ENCODE peak calls at places on chromosomes 16 and 17, in six cellular contexts. F, R, L, Y, V and M are unnamed samples.

GRCh38 chr16:47815655-47816054 is 340.1 kb downstream of the ABCC12 start:
- DNase-seq in R (no peak), V (no peak), Y (no peak), F (no peak), L (no peak), M (no peak)

GRCh38 chr16:56931253-56931768 is 631 bp upstream of the HERPUD1 start:
- DNase-seq in L (no peak), R (peak), V (peak), F (no peak), Y (peak), M (peak)

GRCh38 chr16:82317411-82318168 is 147.6 kb upstream of the MPHOSPH6 start:
- DNase-seq in Y (no peak), R (peak), V (no peak), F (no peak), L (no peak), M (no peak)

GRCh38 chr17:43042025-43042424 is 17.0 kb downstream of the RND2 start:
- DNase-seq in Y (no peak), V (no peak), L (no peak), F (no peak), R (no peak), M (peak)

GRCh38 chr16:19502395-19503131 is 19.3 kb downstream of the GDE1 start:
- DNase-seq in R (peak), Y (peak), F (peak), L (peak), V (peak), M (peak)

GRCh38 chr17:40303706-40304450 is 5.1 kb upstream of the RARA start:
- DNase-seq in F (no peak), L (peak), V (no peak), R (no peak), Y (no peak), M (no peak)

GRCh38 chr16:55462241-55462640 is 16.8 kb upstream of the MMP2 start:
- DNase-seq in Y (no peak), V (no peak), F (no peak), R (no peak), L (no peak), M (no peak)

GRCh38 chr17:82686366-82687324 is 11.9 kb downstream of the RAB40B start:
- DNase-seq in L (no peak), V (no peak), Y (no peak), R (no peak), F (no peak), M (no peak)

GRCh38 chr17:63035695-63036094 is 69.7 kb downstream of the TANC2 start:
- DNase-seq in R (no peak), Y (no peak), V (no peak), F (no peak), L (no peak), M (no peak)

GRCh38 chr17:66191607-66192377 is at the start of gene CEP112:
- DNase-seq in F (peak), Y (peak), L (peak), R (peak), V (peak), M (peak)

GRCh38 chr16:58025351-58026138 is at the start of gene MMP15:
- DNase-seq in Y (peak), L (peak), V (peak), R (peak), F (peak), M (peak)

GRCh38 chr16:72879846-72880245 is 168.1 kb downstream of the ZFHX3 start:
- DNase-seq in V (no peak), Y (no peak), R (no peak), F (no peak), L (no peak), M (no peak)

GRCh38 chr17:54795046-54795445 is 105.6 kb upstream of the TOM1L1 start:
- DNase-seq in V (no peak), F (no peak), Y (no peak), L (no peak), R (no peak), M (no peak)

GRCh38 chr16:3610698-3611144 is 685 bp downstream of the SLX4 start:
- DNase-seq in R (no peak), F (no peak), Y (no peak), V (no peak), L (no peak), M (peak)

GRCh38 chr17:55742272-55743102 is 8.4 kb upstream of the PCTP start:
- DNase-seq in L (no peak), R (no peak), F (no peak), V (no peak), Y (no peak), M (no peak)

GRCh38 chr16:86584726-86585721 is 6.7 kb downstream of the FOXL1 start:
- DNase-seq in Y (no peak), R (no peak), F (no peak), V (no peak), L (no peak), M (no peak)

GRCh38 chr16:78122774-78123315 is 23.4 kb downstream of the WWOX start:
- DNase-seq in Y (no peak), F (peak), L (no peak), R (peak), V (peak), M (peak)

GRCh38 chr16:17032332-17032731 is 438.4 kb downstream of the XYLT1 start:
- DNase-seq in L (no peak), R (no peak), F (no peak), Y (no peak), V (no peak), M (no peak)

GRCh38 chr16:50598256-50598894 is 50.2 kb downstream of the NKD1 start:
- DNase-seq in F (no peak), R (peak), Y (no peak), L (no peak), V (no peak), M (no peak)

GRCh38 chr17:13393841-13394710 is 207.7 kb downstream of the HS3ST3A1 start:
- DNase-seq in V (no peak), Y (no peak), L (no peak), F (no peak), R (no peak), M (no peak)

GRCh38 chr16:7090628-7091115 is 242.0 kb upstream of the RBFOX1 start:
- DNase-seq in F (no peak), Y (no peak), R (no peak), L (no peak), V (no peak), M (no peak)

GRCh38 chr16:74521691-74522090 is 85.2 kb downstream of the GLG1 start:
- DNase-seq in L (no peak), F (no peak), V (no peak), R (no peak), Y (no peak), M (no peak)

GRCh38 chr16:14500791-14501190 is 129.3 kb downstream of the PARN start:
- DNase-seq in L (no peak), F (no peak), V (no peak), R (no peak), Y (no peak), M (no peak)

GRCh38 chr17:32323784-32324590 is 18.0 kb downstream of the C17orf75 start:
- DNase-seq in F (no peak), Y (no peak), L (no peak), R (peak), V (peak), M (no peak)

GRCh38 chr16:74611721-74612120 is 4.8 kb upstream of the GLG1 start:
- DNase-seq in V (no peak), F (no peak), L (no peak), R (no peak), Y (no peak), M (no peak)

GRCh38 chr16:53922805-53923645 is 219.1 kb downstream of the FTO start:
- DNase-seq in R (no peak), V (no peak), Y (no peak), F (no peak), L (no peak), M (no peak)

GRCh38 chr17:60525624-60526514 is at the start of gene APPBP2:
- DNase-seq in V (peak), R (peak), F (peak), Y (peak), L (peak), M (peak)
- TF ChIP-seq POLR2A in V (peak), R (peak), F (peak), Y (peak), L (peak), M (peak)

GRCh38 chr17:21037117-21037803 is 5.6 kb downstream of the USP22 start:
- DNase-seq in L (no peak), Y (no peak), R (no peak), V (no peak), F (no peak), M (no peak)
- TF ChIP-seq POLR2A in L (no peak), Y (no peak), R (no peak), V (no peak), F (no peak), M (no peak)

GRCh38 chr16:21501869-21502667 is 97.3 kb upstream of the METTL9 start:
- DNase-seq in L (peak), V (peak), R (peak), F (peak), Y (peak), M (peak)
- TF ChIP-seq POLR2A in L (peak), V (peak), R (peak), F (peak), Y (peak), M (peak)

GRCh38 chr17:4892063-4892410 is 7.3 kb upstream of the C17orf107 start:
- DNase-seq in L (no peak), Y (no peak), V (no peak), F (no peak), R (no peak), M (no peak)

GRCh38 chr17:4886830-4887229 is 12.5 kb upstream of the C17orf107 start:
- DNase-seq in Y (no peak), F (no peak), R (no peak), L (no peak), V (no peak), M (no peak)

GRCh38 chr17:4891405-4892062 is 7.8 kb upstream of the C17orf107 start:
- DNase-seq in V (no peak), Y (no peak), L (no peak), F (no peak), R (no peak), M (peak)

GRCh38 chr17:4884489-4884888 is 14.8 kb upstream of the C17orf107 start:
- DNase-seq in V (no peak), Y (no peak), L (no peak), F (no peak), R (no peak), M (no peak)

DNA sequence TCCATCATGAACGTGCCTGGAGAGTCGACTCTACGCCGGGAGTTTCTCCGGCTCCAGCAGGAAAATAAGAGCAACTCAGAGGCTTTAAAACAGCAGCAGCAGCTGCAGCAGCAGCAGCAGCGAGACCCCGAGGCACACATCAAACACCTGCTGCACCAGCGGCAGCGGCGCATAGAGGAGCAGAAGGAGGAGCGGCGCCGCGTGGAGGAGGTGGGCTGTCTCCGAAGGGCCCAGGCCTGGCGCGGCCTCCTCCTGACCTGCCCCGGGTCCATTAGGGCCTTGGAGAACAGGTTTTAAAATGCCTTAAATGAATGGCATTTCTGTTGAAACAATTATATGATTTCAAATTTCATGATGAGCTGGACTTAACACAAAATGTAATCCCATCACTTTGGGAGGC is 11.8 kb upstream of the C17orf107 start:
- DNase-seq in V (no peak), Y (no peak), R (no peak), F (no peak), L (no peak), M (no peak)
- TF ChIP-seq POLR2A in V (no peak), Y (no peak), R (no peak), F (no peak), L (no peak), M (no peak)

GRCh38 chr16:27313422-27314160 is at the start of gene IL4R:
- DNase-seq in F (peak), Y (peak), L (peak), V (peak), R (peak), M (peak)
- TF ChIP-seq POLR2A in F (no peak), Y (peak), L (peak), V (no peak), R (peak), M (no peak)

GRCh38 chr17:56834380-56835258 is 668 bp downstream of the DGKE start:
- DNase-seq in R (peak), Y (peak), V (peak), F (no peak), L (peak), M (peak)

GRCh38 chr17:56832446-56832845 is 1.3 kb downstream of the C17orf67 start:
- DNase-seq in R (no peak), V (no peak), Y (no peak), L (no peak), F (no peak), M (no peak)

GRCh38 chr17:56831364-56832095 is 2.2 kb downstream of the C17orf67 start:
- DNase-seq in R (no peak), F (no peak), V (no peak), L (no peak), Y (no peak), M (no peak)

GRCh38 chr17:56833812-56834379 is at the start of the genes C17orf67 and DGKE:
- DNase-seq in Y (peak), R (peak), F (peak), V (peak), L (peak), M (peak)

DNA sequence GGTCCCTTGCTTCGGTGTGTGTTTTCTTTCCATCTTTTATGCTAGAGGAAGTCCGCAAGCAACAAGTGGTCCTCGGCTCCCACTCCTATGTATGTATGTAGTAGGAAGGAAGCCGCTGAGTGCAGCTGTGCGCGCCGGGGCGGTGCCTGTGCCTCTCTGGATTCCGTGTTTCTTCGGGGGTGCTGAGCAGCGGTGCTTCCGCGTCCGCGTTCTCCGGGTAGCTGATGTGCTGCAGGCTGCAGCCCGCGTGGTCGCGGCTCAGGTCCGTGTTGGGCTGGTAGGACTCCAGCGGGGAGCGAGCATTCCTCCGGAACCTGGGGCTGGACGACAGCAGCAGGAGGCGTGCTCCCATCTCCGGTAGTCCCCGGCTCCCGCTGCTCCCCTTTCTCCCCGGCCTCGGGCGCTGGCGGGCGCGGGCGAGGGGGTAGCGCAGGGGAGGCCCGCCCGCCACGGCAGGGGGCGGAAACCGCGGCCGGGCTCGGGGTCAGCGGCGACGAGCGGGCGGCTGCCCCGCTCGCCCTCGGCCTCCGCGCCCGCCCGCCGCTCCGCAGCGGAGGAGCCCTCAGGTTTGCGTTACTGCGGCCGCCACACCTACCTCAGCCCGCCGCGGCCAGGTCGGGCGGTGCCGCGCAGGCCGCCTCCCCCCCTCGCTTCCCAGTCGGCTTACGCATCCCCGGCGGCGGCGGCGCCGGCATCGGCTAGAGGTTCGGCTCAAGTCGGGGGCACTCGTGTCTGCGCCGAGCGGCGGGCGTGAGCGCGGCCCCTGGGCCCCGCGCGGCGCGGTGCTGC is 503 bp downstream of the C17orf67 start:
- DNase-seq in V (no peak), R (peak), F (peak), Y (peak), L (peak), M (peak)
- TF ChIP-seq POLR2A in V (no peak), R (no peak), F (no peak), Y (peak), L (peak), M (peak)

GRCh38 chr16:88747588-88748301 is 37.3 kb downstream of the PIEZO1 start:
- DNase-seq in V (no peak), F (peak), L (no peak), R (peak), Y (no peak), M (peak)
- TF ChIP-seq POLR2A in V (no peak), F (no peak), L (no peak), R (no peak), Y (no peak), M (no peak)

GRCh38 chr17:75207760-75208159 is 2.3 kb downstream of the NUP85 start:
- DNase-seq in V (no peak), Y (no peak), R (no peak), L (no peak), F (no peak), M (no peak)

GRCh38 chr17:75208161-75208560 is 2.7 kb downstream of the NUP85 start:
- DNase-seq in Y (no peak), L (no peak), R (no peak), F (no peak), V (no peak), M (no peak)

GRCh38 chr17:75205793-75206163 is 299 bp downstream of the NUP85 start:
- DNase-seq in F (no peak), L (no peak), V (no peak), Y (no peak), R (no peak), M (no peak)

GRCh38 chr17:75209061-75209460 is 3.6 kb downstream of the NUP85 start:
- DNase-seq in L (no peak), R (no peak), Y (no peak), V (no peak), F (no peak), M (no peak)

GRCh38 chr17:75205037-75205792 is at the start of gene NUP85:
- DNase-seq in Y (peak), F (peak), L (peak), R (peak), V (peak), M (peak)
- TF ChIP-seq POLR2A in Y (peak), F (peak), L (peak), R (peak), V (peak), M (peak)

GRCh38 chr16:89770367-89770766 is 46.1 kb downstream of the FANCA start:
- DNase-seq in L (no peak), V (no peak), F (no peak), Y (no peak), R (no peak), M (no peak)

GRCh38 chr16:89765292-89765810 is 44.0 kb downstream of the ZNF276 start:
- DNase-seq in F (no peak), R (no peak), V (no peak), Y (no peak), L (no peak), M (no peak)

GRCh38 chr16:89759742-89760366 is 38.5 kb downstream of the ZNF276 start:
- DNase-seq in F (no peak), L (no peak), V (no peak), R (no peak), Y (no peak), M (peak)

GRCh38 chr16:89761304-89761922 is 40.1 kb downstream of the ZNF276 start:
- DNase-seq in Y (peak), R (no peak), L (no peak), F (no peak), V (no peak), M (no peak)

DNA sequence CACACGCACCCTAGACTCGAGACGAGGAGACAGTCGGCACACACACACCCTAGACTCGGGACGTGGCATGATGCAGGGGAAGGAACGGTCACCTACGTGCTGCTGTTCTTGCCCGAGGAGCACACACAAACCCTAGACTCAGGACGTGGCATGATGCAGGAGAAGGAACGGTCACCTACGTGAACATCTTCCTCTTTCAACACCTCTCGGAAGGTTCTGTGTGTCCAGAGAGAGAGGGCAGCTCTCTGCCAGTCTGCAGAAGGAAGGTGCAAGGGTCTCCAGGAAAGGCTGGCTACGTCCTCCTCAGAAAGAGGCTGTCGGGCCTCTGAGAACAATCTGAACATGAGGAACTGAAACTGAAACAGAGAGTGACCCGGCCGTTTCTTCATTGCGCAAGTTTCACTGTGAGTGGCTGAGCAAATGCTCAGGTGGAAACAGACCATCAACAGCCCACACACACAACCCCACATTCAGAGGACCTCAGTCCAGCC is 43.4 kb downstream of the ZNF276 start:
- DNase-seq in R (peak), L (no peak), F (no peak), Y (peak), V (peak), M (peak)
- TF ChIP-seq POLR2A in R (no peak), L (no peak), F (no peak), Y (peak), V (no peak), M (no peak)